ENCODE peak calls at places on chromosomes 1 and 21, in five cellular contexts. N is Daoy; I is epithelial cell of proximal tubule; M is NCI-H1436; E is activated CD4-positive, alpha-beta T cell treated with anti-CD3 and anti-CD28 coated beads for 36 hours. S is an unnamed sample.

GRCh38 chr21:34510148-34511142 is 1.6 kb downstream of the KCNE1 start:
- DNase-seq in I (no peak), E (peak), M (peak), N (peak), S (no peak)

GRCh38 chr21:16492892-16493291 is 763.1 kb downstream of the USP25 start:
- DNase-seq in I (no peak), M (no peak), E (no peak), N (no peak), S (no peak)

GRCh38 chr21:36199021-36199420 is 42.4 kb downstream of the DOP1B start:
- DNase-seq in I (no peak), E (no peak), N (no peak), M (no peak), S (no peak)

GRCh38 chr1:85494957-85495266 is 30.0 kb upstream of the DDAH1 start:
- DNase-seq in I (no peak), N (peak), E (no peak), M (no peak), S (no peak)

GRCh38 chr1:153490272-153491051 is 30.0 kb upstream of the S100A7 start:
- DNase-seq in M (peak), I (no peak), N (peak), E (no peak), S (no peak)

GRCh38 chr1:177772621-177773020 is 197.2 kb downstream of the SEC16B start:
- DNase-seq in N (no peak), E (no peak), I (no peak), M (no peak), S (no peak)

GRCh38 chr1:17829579-17829978 is 74.4 kb downstream of the ACTL8 start:
- DNase-seq in M (no peak), I (no peak), E (no peak), N (no peak), S (peak)

GRCh38 chr1:200959341-200959985 is 64.1 kb downstream of the KIF21B start:
- DNase-seq in N (no peak), I (no peak), E (no peak), M (no peak), S (no peak)

GRCh38 chr1:48203287-48203900 is 19.1 kb upstream of the SLC5A9 start:
- DNase-seq in M (peak), I (no peak), E (no peak), N (peak), S (peak)

GRCh38 chr1:1616838-1617237 is 1.5 kb downstream of the MIB2 start:
- DNase-seq in E (no peak), N (no peak), M (no peak), I (no peak), S (no peak)

GRCh38 chr1:84582802-84583587 is 8.8 kb upstream of the CTBS start:
- DNase-seq in I (no peak), E (no peak), N (peak), M (peak), S (peak)

GRCh38 chr21:17711896-17712295 is 99.2 kb upstream of the BTG3 start:
- DNase-seq in N (no peak), I (no peak), E (no peak), M (no peak), S (no peak)

GRCh38 chr1:226967665-226968064 is 27.6 kb downstream of the COQ8A start:
- DNase-seq in M (no peak), E (no peak), I (no peak), N (no peak), S (no peak)

GRCh38 chr1:114725230-114725629 is 8.7 kb upstream of the NRAS start:
- DNase-seq in I (no peak), E (no peak), M (no peak), N (no peak), S (no peak)

GRCh38 chr1:204171751-204172178 is 5.6 kb upstream of the REN start:
- DNase-seq in M (no peak), I (peak), N (peak), E (no peak), S (no peak)

GRCh38 chr1:8239306-8240023 is 78.4 kb upstream of the SLC45A1 start:
- DNase-seq in M (no peak), I (no peak), N (no peak), E (no peak), S (peak)

GRCh38 chr1:111747282-111747734 is 8.1 kb upstream of the INKA2 start:
- DNase-seq in M (peak), E (peak), I (no peak), N (peak), S (peak)

GRCh38 chr21:34567574-34567973 is 47.3 kb downstream of the RCAN1 start:
- DNase-seq in E (no peak), I (no peak), M (no peak), N (no peak), S (no peak)

GRCh38 chr1:162726539-162726938 is 64.0 kb upstream of the HSD17B7 start:
- DNase-seq in N (no peak), M (no peak), I (no peak), E (no peak), S (no peak)

GRCh38 chr1:185440877-185441276 is 123.8 kb upstream of the IVNS1ABP start:
- DNase-seq in E (no peak), I (peak), N (no peak), M (no peak), S (no peak)

GRCh38 chr1:183180213-183180612 is 5.9 kb upstream of the LAMC2 start:
- DNase-seq in M (no peak), N (peak), E (no peak), I (peak), S (no peak)

GRCh38 chr1:236066828-236067386 is 2.0 kb upstream of the NID1 start:
- DNase-seq in I (no peak), E (peak), N (no peak), M (no peak), S (no peak)

GRCh38 chr1:230231739-230232075 is 164.7 kb downstream of the GALNT2 start:
- DNase-seq in E (peak), N (peak), I (no peak), M (no peak), S (peak)

GRCh38 chr1:28648493-28649238 is at the start of gene RNU11:
- DNase-seq in N (peak), M (peak), I (peak), E (peak), S (peak)

GRCh38 chr1:223329664-223330420 is 34.1 kb downstream of the SUSD4 start:
- DNase-seq in M (no peak), I (no peak), E (no peak), N (no peak), S (no peak)

GRCh38 chr1:78101514-78101913 is 55.7 kb downstream of the GIPC2 start:
- DNase-seq in I (peak), N (peak), E (no peak), M (no peak), S (no peak)

GRCh38 chr1:32703479-32704291 is 1.1 kb upstream of the SYNC start:
- DNase-seq in M (no peak), N (peak), E (no peak), I (peak), S (no peak)

GRCh38 chr1:24057171-24057570 is 54.8 kb downstream of the MYOM3 start:
- DNase-seq in M (no peak), E (no peak), N (no peak), I (no peak), S (no peak)

GRCh38 chr1:154014154-154014910 is 23.8 kb downstream of the RPS27 start:
- DNase-seq in M (no peak), E (peak), I (no peak), N (no peak), S (no peak)

GRCh38 chr21:45545691-45546531 is 3.7 kb upstream of the SLC19A1 start:
- DNase-seq in N (no peak), M (no peak), I (no peak), E (peak), S (no peak)

GRCh38 chr1:42966688-42967609 is 8.3 kb upstream of the SLC2A1 start:
- DNase-seq in E (peak), I (peak), M (peak), N (peak), S (no peak)

GRCh38 chr1:178885869-178886268 is 15.0 kb upstream of the ANGPTL1 start:
- DNase-seq in N (no peak), E (no peak), I (no peak), M (no peak), S (no peak)

GRCh38 chr1:92317836-92318493 is 19.1 kb downstream of the RPAP2 start:
- DNase-seq in E (no peak), M (no peak), N (no peak), I (no peak), S (no peak)

GRCh38 chr1:168920456-168921094 is 185.9 kb upstream of the ATP1B1 start:
- DNase-seq in I (no peak), M (no peak), E (no peak), N (peak), S (no peak)

GRCh38 chr21:15139881-15140280 is 75.1 kb upstream of the NRIP1 start:
- DNase-seq in E (no peak), N (no peak), I (no peak), M (no peak), S (no peak)

GRCh38 chr21:44572959-44573583 is 458 bp upstream of the KRTAP10-4 start:
- DNase-seq in M (no peak), I (no peak), E (no peak), N (peak), S (no peak)

GRCh38 chr1:71047635-71048607 is at the start of gene PTGER3:
- DNase-seq in M (peak), E (peak), N (peak), I (no peak), S (no peak)

GRCh38 chr1:111736548-111737215 is 2.5 kb downstream of the INKA2 start:
- DNase-seq in N (peak), M (no peak), I (no peak), E (no peak), S (no peak)

GRCh38 chr1:150925080-150925479 is 1.1 kb upstream of the SETDB1 start:
- DNase-seq in E (peak), M (no peak), N (no peak), I (no peak), S (peak)

S was measured in NCI-H2227 treated with DMSO at 0.1 percent for 48 hours.